ENCODE peak calls at places on chromosomes 7 and 10, in five cellular contexts. N, H, W, A and V are unnamed samples.

GRCh38 chr10:4596951-4597350 is 229.1 kb upstream of the AKR1E2 start:
- DNase-seq in N (no peak), H (no peak), W (no peak), A (peak; percentile 49), V (no peak)

GRCh38 chr7:155198901-155199845 is 98.5 kb upstream of the INSIG1 start:
- DNase-seq in N (no peak), H (peak; percentile 68), W (no peak), A (peak; percentile 88), V (no peak)

GRCh38 chr10:20118119-20118518 is 301.9 kb downstream of the PLXDC2 start:
- DNase-seq in N (no peak), H (no peak), W (no peak), A (no peak), V (no peak)

GRCh38 chr7:525740-526139 is 6.1 kb upstream of the PDGFA start:
- DNase-seq in N (no peak), H (no peak), W (no peak), A (no peak), V (no peak)

GRCh38 chr7:17598305-17598704 is 299.9 kb downstream of the AHR start:
- DNase-seq in N (no peak), H (no peak), W (no peak), A (no peak), V (no peak)

GRCh38 chr10:29454250-29454649 is 165.4 kb downstream of the LYZL1 start:
- DNase-seq in N (no peak), H (no peak), W (no peak), A (no peak), V (no peak)

GRCh38 chr10:43237128-43237527 is 29.7 kb downstream of the RASGEF1A start:
- DNase-seq in N (no peak), H (no peak), W (no peak), A (no peak), V (no peak)

GRCh38 chr7:1567082-1567771 is 2.6 kb downstream of the PSMG3 start:
- DNase-seq in N (no peak), H (no peak), W (no peak), A (peak; percentile 79), V (no peak)

GRCh38 chr7:46174192-46174572 is 253.1 kb upstream of the IGFBP3 start:
- DNase-seq in N (no peak), H (no peak), W (no peak), A (no peak), V (no peak)

GRCh38 chr7:96075510-96076349 is 246.2 kb downstream of the SLC25A13 start:
- DNase-seq in N (peak; percentile 29), H (peak; percentile 78), W (peak; percentile 87), A (peak; percentile 56), V (peak; percentile 56)

GRCh38 chr10:75395955-75396860 is 5.4 kb downstream of the ZNF503 start:
- DNase-seq in N (no peak), H (peak; percentile 35), W (peak; percentile 49), A (no peak), V (peak; percentile 23)

GRCh38 chr10:19347592-19347991 is 299.0 kb downstream of the MALRD1 start:
- DNase-seq in N (no peak), H (no peak), W (peak; percentile 12), A (no peak), V (no peak)

GRCh38 chr10:22713853-22714523 is 390 bp downstream of the PIP4K2A start:
- DNase-seq in N (peak; percentile 31), H (no peak), W (peak; percentile 38), A (peak; percentile 13), V (peak; percentile 29)

GRCh38 chr7:85474234-85474633 is 287.4 kb upstream of the SEMA3D start:
- DNase-seq in N (no peak), H (peak; percentile 1), W (no peak), A (peak; percentile 50), V (no peak)

GRCh38 chr10:988667-989545 is 672 bp downstream of the GTPBP4 start:
- DNase-seq in N (no peak), H (no peak), W (no peak), A (peak; percentile 28), V (peak; percentile 26)

DNA sequence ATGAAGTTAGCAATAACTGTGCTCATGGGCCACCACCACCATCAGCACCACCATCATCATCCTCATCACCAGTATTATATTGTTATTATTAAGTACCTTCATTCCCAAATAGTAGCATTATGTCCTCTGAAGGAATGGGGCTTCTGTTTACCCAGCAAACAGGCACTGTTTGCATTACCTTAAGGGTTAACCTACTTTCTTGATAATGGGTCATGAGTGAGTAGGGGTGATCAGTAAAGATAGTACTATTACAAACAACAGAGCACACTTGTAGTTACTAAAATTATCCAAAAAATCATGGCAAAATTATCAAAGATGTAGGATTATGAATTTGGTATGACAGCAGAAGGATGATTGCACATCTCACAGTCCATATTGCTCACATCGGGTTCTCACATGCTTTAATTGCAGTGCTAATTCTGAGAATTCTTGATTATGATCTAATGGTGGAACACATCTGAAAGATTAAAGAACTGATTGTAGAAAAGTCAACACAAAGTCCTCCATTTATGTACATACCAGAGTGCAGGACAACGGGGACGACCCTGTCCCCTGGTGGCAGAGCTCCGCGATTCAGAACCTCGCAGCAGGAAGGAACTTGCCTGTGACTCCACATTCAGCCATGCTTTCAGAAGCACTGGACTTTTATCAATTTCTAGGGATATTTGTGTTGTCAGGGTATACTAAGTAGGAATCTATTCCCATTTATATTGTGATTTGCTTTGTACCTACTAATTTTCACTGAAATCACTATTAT is 31.0 kb downstream of the PDE1C start:
- DNase-seq in N (no peak), H (no peak), W (peak; percentile 51), A (no peak), V (no peak)
- TF ChIP-seq CTCF in N (no peak), H (no peak), W (peak; percentile 46), A (no peak), V (peak; percentile 17)

DNA sequence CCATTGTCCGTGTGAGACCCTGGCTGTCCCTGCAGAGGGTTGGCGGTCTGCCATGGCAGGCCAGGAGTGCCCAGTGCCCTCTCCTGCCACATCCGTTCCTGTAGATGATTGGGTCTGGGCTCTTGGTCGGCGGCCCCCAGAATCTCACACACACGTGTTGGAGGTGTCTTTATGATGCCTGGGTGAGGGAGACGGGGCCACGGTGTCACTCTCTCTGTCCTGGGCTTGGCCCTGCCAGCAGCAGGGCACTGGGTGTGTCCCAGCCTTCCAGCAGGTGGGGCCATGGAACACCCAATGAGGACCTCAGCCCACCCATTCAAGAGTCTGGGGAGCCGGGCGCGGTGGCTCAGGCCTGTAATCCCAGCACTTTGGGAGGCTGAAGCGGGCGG is 30.2 kb downstream of the UNC5B start:
- DNase-seq in N (no peak), H (no peak), W (no peak), A (no peak), V (no peak)
- TF ChIP-seq CTCF in N (no peak), H (no peak), W (no peak), A (no peak), V (no peak)

DNA sequence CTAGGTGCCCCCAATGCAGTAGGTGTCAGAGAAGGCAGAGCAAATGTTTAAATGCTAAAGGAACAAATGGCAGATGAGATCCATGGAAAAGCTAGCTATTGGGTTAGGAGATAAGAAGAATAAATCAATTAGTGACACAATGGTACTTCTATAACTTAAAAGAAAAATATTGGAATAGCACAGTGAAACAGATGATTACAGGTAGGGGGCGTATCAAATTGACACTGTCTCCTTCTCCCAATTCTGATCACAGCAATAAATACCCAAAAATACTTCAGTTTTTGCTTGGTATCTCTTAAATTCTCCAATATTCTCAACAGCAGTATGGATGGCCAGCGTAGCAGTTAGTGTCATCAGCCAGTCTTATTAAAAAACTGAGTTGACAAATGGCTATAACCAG is 5.2 kb downstream of the FRA10AC1 start:
- DNase-seq in N (no peak), H (no peak), W (no peak), A (no peak), V (no peak)
- TF ChIP-seq CTCF in N (no peak), H (no peak), W (no peak), A (no peak), V (no peak)

DNA sequence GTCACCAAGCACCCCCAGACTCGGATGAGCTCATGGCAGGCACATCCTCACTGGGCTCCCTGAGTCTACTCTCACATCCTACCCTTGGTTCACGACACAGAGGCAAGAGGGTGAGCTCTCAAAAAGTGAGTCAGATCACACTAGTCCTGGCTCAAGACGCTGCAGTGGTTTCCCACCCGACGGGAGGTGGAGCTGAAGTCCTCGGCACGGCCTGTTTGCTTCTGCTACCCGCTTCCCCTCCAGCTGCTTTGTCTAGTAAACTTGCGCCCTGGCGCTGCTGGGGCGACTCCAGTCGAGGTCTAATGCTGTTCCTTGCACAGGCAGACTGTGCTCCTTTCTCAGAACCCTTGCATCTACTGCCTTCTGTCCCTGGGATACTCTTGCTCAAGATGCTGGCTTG is 13.5 kb upstream of the SFMBT2 start:
- DNase-seq in N (peak; percentile 14), H (no peak), W (peak; percentile 7), A (no peak), V (no peak)
- TF ChIP-seq CTCF in N (no peak), H (no peak), W (no peak), A (no peak), V (no peak)

GRCh38 chr7:142880886-142881505 is 4.5 kb downstream of the TRPV6 start:
- DNase-seq in N (peak; percentile 45), H (peak; percentile 75), W (peak; percentile 70), A (peak; percentile 1), V (peak; percentile 42)
- TF ChIP-seq CTCF in N (peak; percentile 83), H (peak; percentile 76), W (peak; percentile 61), A (peak; percentile 43), V (peak; percentile 76)

GRCh38 chr10:62633976-62634375 is 170.5 kb upstream of the ADO start:
- DNase-seq in N (no peak), H (no peak), W (no peak), A (no peak), V (no peak)
- TF ChIP-seq CTCF in N (no peak), H (no peak), W (no peak), A (no peak), V (no peak)